ENCODE peak calls at places on chromosomes 13 and 19, in nine cellular contexts. W is transverse colon, Z is tibial nerve, G is HCT116, F is A549, S is ovary, J is body of pancreas, Y is lower leg skin, A is uterus. O is an unnamed sample.

GRCh38 chr19:50300814-50301606 is 28.2 kb downstream of the KCNC3 start:
- DNase-seq in G (peak), W (no peak), S (no peak), Z (no peak), Y (no peak), F (peak), A (no peak), J (no peak), O (peak)

GRCh38 chr13:81639984-81640582 is 1299.2 kb upstream of the SPRY2 start:
- DNase-seq in J (peak), Z (no peak), Y (no peak), A (no peak), W (no peak), F (peak), G (peak), S (no peak), O (peak)

GRCh38 chr13:42996584-42996983 is 4.5 kb upstream of the EPSTI1 start:
- DNase-seq in Z (no peak), J (no peak), W (no peak), S (no peak), F (peak), A (no peak), Y (no peak), G (peak), O (no peak)

GRCh38 chr13:112837371-112838037 is 131.5 kb upstream of the MCF2L start:
- DNase-seq in Z (peak), S (no peak), G (no peak), F (no peak), W (no peak), J (no peak), Y (no peak), A (no peak), O (no peak)

GRCh38 chr13:76783798-76784197 is 102.4 kb downstream of the KCTD12 start:
- DNase-seq in W (no peak), S (no peak), G (no peak), Z (no peak), J (no peak), A (no peak), F (no peak), Y (no peak), O (no peak)

GRCh38 chr19:11421607-11422098 is 2.5 kb upstream of the RGL3 start:
- DNase-seq in F (peak), J (peak), G (no peak), A (no peak), S (peak), W (peak), Y (no peak), Z (no peak), O (no peak)

GRCh38 chr19:44587863-44588752 is 25.3 kb upstream of the IGSF23 start:
- DNase-seq in W (no peak), Y (no peak), A (no peak), S (no peak), J (no peak), G (peak), F (peak), Z (no peak), O (peak)

GRCh38 chr13:71718931-71719330 is 148.1 kb downstream of the DACH1 start:
- DNase-seq in J (no peak), Y (no peak), F (no peak), G (no peak), S (no peak), W (no peak), Z (no peak), A (no peak), O (no peak)

GRCh38 chr19:49425922-49426592 is 869 bp downstream of the GFY start:
- DNase-seq in G (peak), S (no peak), J (no peak), Z (no peak), F (no peak), Y (no peak), A (no peak), W (no peak), O (no peak)

GRCh38 chr19:2394669-2395292 is 32.6 kb downstream of the TIMM13 start:
- DNase-seq in F (no peak), S (no peak), Y (no peak), A (no peak), G (no peak), Z (no peak), J (no peak), W (peak), O (no peak)

GRCh38 chr19:1158885-1159448 is 15.1 kb downstream of the SBNO2 start:
- DNase-seq in F (no peak), S (peak), A (no peak), J (no peak), G (no peak), Y (no peak), Z (no peak), W (no peak), O (no peak)

GRCh38 chr19:10417598-10418280 is 2.6 kb upstream of the PDE4A start:
- DNase-seq in J (no peak), F (no peak), Z (no peak), Y (no peak), A (no peak), S (no peak), W (no peak), G (no peak), O (no peak)

GRCh38 chr19:54190942-54191670 is at the start of gene TSEN34:
- DNase-seq in A (peak), F (no peak), Z (peak), G (peak), S (peak), Y (peak), J (peak), W (peak), O (peak)

GRCh38 chr19:58558066-58558622 is at the start of gene UBE2M:
- DNase-seq in W (peak), F (peak), S (peak), Z (peak), Y (peak), G (no peak), J (peak), A (peak), O (no peak)

GRCh38 chr19:3505598-3506383 is at the start of gene FZR1:
- DNase-seq in W (peak), S (peak), A (peak), G (peak), J (peak), Z (peak), F (peak), Y (peak), O (peak)

GRCh38 chr13:46751811-46752635 is 44.9 kb downstream of the ESD start:
- DNase-seq in G (no peak), F (no peak), Z (no peak), A (no peak), S (no peak), Y (no peak), J (peak), W (no peak), O (no peak)
- TF ChIP-seq POLR2A in G (no peak), F (no peak), Z (no peak), A (no peak), S (no peak), Y (no peak), J (no peak), W (no peak), O (no peak)

DNA sequence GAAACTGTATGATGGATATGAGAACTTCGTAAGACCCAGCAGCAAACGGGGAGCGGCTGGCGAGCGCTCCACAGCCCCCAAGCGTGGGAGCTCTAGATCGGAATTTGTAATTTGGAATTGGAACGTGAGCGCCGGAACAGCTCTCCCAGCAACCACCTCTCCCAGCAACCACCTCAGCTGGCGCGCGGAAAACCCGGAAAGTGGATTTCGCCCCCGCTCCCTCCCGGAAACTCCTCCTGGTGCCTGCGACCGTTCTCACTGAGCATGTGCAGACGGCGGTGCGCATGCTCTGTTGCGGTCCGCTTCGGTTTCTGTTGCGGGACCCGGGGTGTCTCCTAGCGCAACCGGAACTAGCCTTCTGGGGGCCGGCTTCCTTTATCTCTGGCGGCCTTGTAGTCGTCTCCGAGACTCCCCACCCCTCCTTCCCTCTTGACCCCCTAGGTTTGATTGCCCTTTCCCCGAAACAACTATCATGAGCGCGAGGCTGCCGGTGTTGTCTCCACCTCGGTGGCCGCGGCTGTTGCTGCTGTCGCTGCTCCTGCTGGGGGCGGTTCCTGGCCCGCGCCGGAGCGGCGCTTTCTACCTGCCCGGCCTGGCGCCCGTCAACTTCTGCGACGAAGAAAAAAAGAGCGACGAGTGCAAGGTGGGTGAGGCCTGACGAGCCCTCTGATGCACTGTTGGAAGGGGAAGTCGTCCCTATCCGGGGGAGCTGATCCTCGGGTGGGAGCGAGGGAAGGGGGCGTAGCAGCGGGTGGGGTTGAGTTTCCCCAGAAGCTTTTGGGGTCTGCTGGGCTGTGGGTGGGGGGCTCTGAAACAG is at the start of gene TM9SF2:
- DNase-seq in S (peak), F (peak), Z (peak), J (peak), G (peak), A (peak), W (peak), Y (peak), O (peak)
- TF ChIP-seq POLR2A in S (peak), F (peak), Z (peak), J (peak), G (peak), A (peak), W (peak), Y (no peak), O (no peak)

GRCh38 chr13:24271231-24271610 is 38.2 kb upstream of the C1QTNF9 start:
- DNase-seq in A (no peak), Z (no peak), J (no peak), W (no peak), G (no peak), F (no peak), Y (no peak), S (no peak), O (no peak)

GRCh38 chr13:24269803-24270202 is 39.6 kb upstream of the C1QTNF9 start:
- DNase-seq in S (no peak), A (no peak), G (no peak), J (no peak), F (no peak), W (no peak), Z (no peak), Y (no peak), O (no peak)

GRCh38 chr13:24272452-24273161 is 36.8 kb upstream of the C1QTNF9 start:
- DNase-seq in S (peak), A (peak), W (no peak), F (no peak), Y (no peak), J (no peak), Z (no peak), G (no peak), O (no peak)

GRCh38 chr13:24271611-24272451 is 37.5 kb upstream of the C1QTNF9 start:
- DNase-seq in F (no peak), Y (peak), G (no peak), W (peak), J (peak), A (peak), S (peak), Z (peak), O (no peak)

DNA sequence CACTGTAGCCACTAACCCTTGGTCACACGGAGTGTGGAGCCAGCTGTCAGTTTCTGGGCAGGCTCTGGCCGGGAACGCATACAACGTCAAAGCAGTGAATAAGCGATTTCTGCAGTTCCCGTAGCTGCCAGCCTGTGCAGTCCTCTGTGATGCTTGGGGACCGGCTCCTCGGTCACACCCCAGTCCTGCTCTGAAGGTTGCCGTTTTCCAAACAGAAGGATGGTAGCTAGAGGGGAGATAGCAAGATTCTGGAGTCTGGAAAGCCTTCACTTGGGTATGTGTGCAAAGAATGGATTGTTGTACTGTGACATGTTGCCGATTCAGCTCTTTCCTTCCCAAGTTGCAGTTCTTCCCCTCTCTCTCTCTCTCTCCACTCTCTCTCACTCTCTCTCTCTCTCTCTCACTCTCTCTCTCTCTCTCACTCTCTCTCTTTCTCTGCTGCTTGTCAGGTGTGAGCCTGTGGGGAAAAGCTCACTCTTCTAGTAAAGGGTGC is 38.7 kb upstream of the C1QTNF9 start:
- DNase-seq in Y (no peak), S (peak), F (peak), J (peak), A (peak), Z (peak), G (no peak), W (peak), O (peak)
- TF ChIP-seq POLR2A in Y (no peak), S (peak), F (no peak), J (peak), A (no peak), Z (no peak), G (no peak), W (peak), O (no peak)

DNA sequence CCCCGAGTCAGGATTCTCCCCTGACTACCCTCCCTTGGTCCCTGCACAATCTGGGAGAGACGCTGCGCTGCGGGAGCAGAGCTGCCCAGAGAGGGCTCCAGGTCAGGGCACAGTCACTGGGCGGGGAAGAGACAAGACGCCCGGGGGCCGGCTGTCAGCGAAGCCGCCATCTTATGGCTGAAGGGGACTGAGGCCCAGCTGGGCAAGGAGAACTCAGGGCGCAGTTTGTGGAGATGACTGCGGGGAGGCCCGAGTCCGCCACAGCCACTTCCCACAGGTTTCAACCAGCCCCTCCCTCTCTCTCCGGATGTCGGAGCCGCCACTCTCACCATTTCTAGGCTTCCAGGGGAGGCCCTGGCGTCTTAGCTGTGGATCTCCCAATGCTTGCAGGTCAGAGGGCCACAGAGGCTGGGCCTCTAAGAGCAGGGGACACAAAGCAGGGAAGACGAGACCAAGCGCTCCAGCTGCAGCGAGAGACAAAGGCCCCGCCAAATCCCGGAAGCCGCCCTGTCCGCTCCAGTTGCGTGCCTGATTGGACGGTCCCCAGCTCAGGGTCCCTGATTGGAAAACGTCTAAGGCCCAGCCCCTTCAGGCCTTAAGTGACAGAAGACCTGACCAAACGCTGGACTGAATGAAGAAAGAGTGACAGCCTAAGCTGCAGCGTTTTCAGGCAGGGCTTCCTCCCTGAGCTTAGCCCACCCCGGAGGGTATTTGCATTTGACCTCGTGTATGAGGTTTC is at the start of gene ZNF724:
- DNase-seq in J (peak), W (peak), Y (peak), G (peak), A (peak), F (peak), S (peak), Z (peak), O (peak)
- TF ChIP-seq POLR2A in J (peak), W (peak), Y (no peak), G (no peak), A (no peak), F (no peak), S (no peak), Z (no peak), O (peak)

DNA sequence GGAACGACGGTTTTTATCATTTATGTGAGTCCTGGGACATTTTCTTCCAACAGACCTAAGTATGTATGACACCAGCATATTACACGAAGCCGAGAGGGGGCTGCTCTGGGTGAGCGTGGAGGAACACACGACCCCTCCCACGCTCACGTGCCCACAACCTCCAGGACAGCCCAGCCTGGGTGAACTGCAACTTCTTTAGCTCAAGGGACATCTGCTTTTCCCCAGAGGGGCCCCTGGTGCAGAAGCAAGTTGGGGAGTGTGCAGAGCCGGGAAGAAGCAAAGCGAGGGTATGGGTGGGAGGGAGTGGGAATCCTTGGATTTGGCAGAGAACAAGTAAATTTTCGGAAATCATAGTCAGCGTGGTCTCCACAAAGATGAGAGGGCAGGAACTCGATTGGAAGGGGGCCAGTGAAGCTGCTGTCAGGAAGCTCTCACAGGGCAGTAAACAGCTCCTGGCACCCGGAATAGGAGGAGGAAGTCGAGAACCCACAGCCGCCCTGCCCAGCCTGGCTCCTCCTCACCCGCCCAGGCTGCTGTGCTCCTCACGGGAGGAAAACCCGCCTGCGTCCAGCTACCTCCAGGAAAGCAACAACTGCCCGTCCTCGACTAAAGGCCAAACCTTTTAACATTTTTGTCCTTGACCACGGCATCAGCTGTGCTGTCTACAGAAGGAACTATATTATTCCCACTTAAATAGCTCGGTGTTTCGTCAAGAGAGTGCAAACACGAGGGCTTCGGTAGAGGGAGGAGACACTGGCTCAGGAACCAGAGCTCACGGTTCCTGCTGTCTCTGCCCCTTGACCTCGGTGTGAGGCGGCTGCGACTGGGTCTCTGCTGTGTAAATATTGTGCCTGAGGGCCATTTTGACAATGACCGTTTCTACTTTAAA is 17.2 kb upstream of the CFAP97D2 start:
- DNase-seq in W (peak), Y (peak), Z (peak), S (peak), A (peak), F (no peak), G (no peak), J (peak), O (no peak)
- TF ChIP-seq POLR2A in W (no peak), Y (no peak), Z (no peak), S (no peak), A (no peak), F (no peak), G (no peak), J (no peak), O (no peak)

GRCh38 chr19:38033658-38034150 is 126.7 kb downstream of the SIPA1L3 start:
- DNase-seq in A (no peak), S (no peak), W (peak), Y (no peak), Z (no peak), G (no peak), F (no peak), J (no peak), O (no peak)

GRCh38 chr19:38034153-38034835 is 127.3 kb downstream of the SIPA1L3 start:
- DNase-seq in Z (peak), J (no peak), G (no peak), Y (no peak), S (no peak), A (no peak), F (no peak), W (peak), O (peak)

GRCh38 chr19:38032151-38032550 is 125.1 kb downstream of the SIPA1L3 start:
- DNase-seq in G (no peak), J (no peak), Z (no peak), A (no peak), F (no peak), W (no peak), Y (no peak), S (no peak), O (no peak)

GRCh38 chr19:38031423-38031770 is 124.4 kb downstream of the SIPA1L3 start:
- DNase-seq in Y (no peak), Z (no peak), J (no peak), A (no peak), S (no peak), F (peak), W (no peak), G (no peak), O (no peak)

GRCh38 chr19:38032951-38033350 is 125.9 kb downstream of the SIPA1L3 start:
- DNase-seq in F (no peak), G (no peak), S (no peak), A (no peak), W (no peak), J (no peak), Y (no peak), Z (no peak), O (no peak)
- TF ChIP-seq POLR2A in F (no peak), G (no peak), S (no peak), A (no peak), W (no peak), J (no peak), Y (no peak), Z (no peak), O (no peak)